ENCODE peak calls at places on chromosomes 13 and 19, in nine cellular contexts. One of them, this sample, is unnamed.

GRCh38 chr13:111503376-111503775 is 182.9 kb downstream of the TEX29 start:
- DNase-seq in HFFc6: no peak
- DNase-seq in WTC11: no peak
- DNase-seq in GM12865: no peak
- DNase-seq in fibroblast of lung: no peak
- DNase-seq in dorsolateral prefrontal cortex: no peak
- DNase-seq in thoracic aorta: no peak
- DNase-seq in left lung: no peak
- DNase-seq in transverse colon: no peak
- DNase-seq in this sample: no peak

GRCh38 chr19:33252971-33253370 is 27.3 kb upstream of the SLC7A10 start:
- DNase-seq in HFFc6: no peak
- DNase-seq in WTC11: no peak
- DNase-seq in GM12865: no peak
- DNase-seq in fibroblast of lung: no peak
- DNase-seq in dorsolateral prefrontal cortex: no peak
- DNase-seq in thoracic aorta: no peak
- DNase-seq in left lung: peak; percentile 70
- DNase-seq in transverse colon: no peak
- DNase-seq in this sample: no peak

GRCh38 chr13:31968473-31968872 is 63.1 kb upstream of the FRY start:
- DNase-seq in HFFc6: no peak
- DNase-seq in WTC11: no peak
- DNase-seq in GM12865: peak; percentile 68
- DNase-seq in fibroblast of lung: no peak
- DNase-seq in dorsolateral prefrontal cortex: no peak
- DNase-seq in thoracic aorta: no peak
- DNase-seq in left lung: peak; percentile 64
- DNase-seq in transverse colon: peak; percentile 26
- DNase-seq in this sample: no peak

GRCh38 chr13:20964904-20965303 is 62.4 kb upstream of the XPO4 start:
- DNase-seq in HFFc6: no peak
- DNase-seq in WTC11: no peak
- DNase-seq in GM12865: no peak
- DNase-seq in fibroblast of lung: no peak
- DNase-seq in dorsolateral prefrontal cortex: no peak
- DNase-seq in thoracic aorta: no peak
- DNase-seq in left lung: no peak
- DNase-seq in transverse colon: no peak
- DNase-seq in this sample: no peak

GRCh38 chr19:7917292-7918061 is 2.7 kb upstream of the SNAPC2 start:
- DNase-seq in HFFc6: peak; percentile 32
- DNase-seq in WTC11: peak; percentile 77
- DNase-seq in GM12865: peak; percentile 64
- DNase-seq in fibroblast of lung: peak; percentile 61
- DNase-seq in dorsolateral prefrontal cortex: no peak
- DNase-seq in thoracic aorta: no peak
- DNase-seq in left lung: no peak
- DNase-seq in transverse colon: peak; percentile 69
- DNase-seq in this sample: peak; percentile 61

GRCh38 chr13:98349731-98350305 is 172.7 kb upstream of the RNF113B start:
- DNase-seq in HFFc6: no peak
- DNase-seq in WTC11: peak; percentile 70
- DNase-seq in GM12865: no peak
- DNase-seq in fibroblast of lung: no peak
- DNase-seq in dorsolateral prefrontal cortex: no peak
- DNase-seq in thoracic aorta: no peak
- DNase-seq in left lung: no peak
- DNase-seq in transverse colon: peak; percentile 14
- DNase-seq in this sample: no peak

GRCh38 chr19:5707576-5708575 is 12.1 kb downstream of the LONP1 start:
- DNase-seq in HFFc6: no peak
- DNase-seq in WTC11: no peak
- DNase-seq in GM12865: no peak
- DNase-seq in fibroblast of lung: no peak
- DNase-seq in dorsolateral prefrontal cortex: no peak
- DNase-seq in thoracic aorta: no peak
- DNase-seq in left lung: no peak
- DNase-seq in transverse colon: no peak
- DNase-seq in this sample: no peak

GRCh38 chr19:7480222-7480974 is 8.4 kb downstream of the PEX11G start:
- DNase-seq in HFFc6: no peak
- DNase-seq in WTC11: no peak
- DNase-seq in GM12865: no peak
- DNase-seq in fibroblast of lung: no peak
- DNase-seq in dorsolateral prefrontal cortex: no peak
- DNase-seq in thoracic aorta: no peak
- DNase-seq in left lung: no peak
- DNase-seq in transverse colon: no peak
- DNase-seq in this sample: no peak

GRCh38 chr13:105655046-105655445 is 880.4 kb downstream of the EFNB2 start:
- DNase-seq in HFFc6: no peak
- DNase-seq in WTC11: no peak
- DNase-seq in GM12865: no peak
- DNase-seq in fibroblast of lung: peak; percentile 90
- DNase-seq in dorsolateral prefrontal cortex: no peak
- DNase-seq in thoracic aorta: no peak
- DNase-seq in left lung: no peak
- DNase-seq in transverse colon: no peak
- DNase-seq in this sample: no peak

GRCh38 chr13:105165449-105166125 is 1369.9 kb downstream of the EFNB2 start:
- DNase-seq in HFFc6: no peak
- DNase-seq in WTC11: no peak
- DNase-seq in GM12865: peak; percentile 78
- DNase-seq in fibroblast of lung: no peak
- DNase-seq in dorsolateral prefrontal cortex: no peak
- DNase-seq in thoracic aorta: no peak
- DNase-seq in left lung: peak; percentile 56
- DNase-seq in transverse colon: peak; percentile 10
- DNase-seq in this sample: no peak

GRCh38 chr19:1189419-1189818 is 15.4 kb upstream of the SBNO2 start:
- DNase-seq in HFFc6: no peak
- DNase-seq in WTC11: no peak
- DNase-seq in GM12865: peak; percentile 55
- DNase-seq in fibroblast of lung: no peak
- DNase-seq in dorsolateral prefrontal cortex: no peak
- DNase-seq in thoracic aorta: no peak
- DNase-seq in left lung: no peak
- DNase-seq in transverse colon: no peak
- DNase-seq in this sample: peak; percentile 71

GRCh38 chr13:20461481-20461859 is 64.2 kb downstream of the CRYL1 start:
- DNase-seq in HFFc6: peak; percentile 4
- DNase-seq in WTC11: no peak
- DNase-seq in GM12865: no peak
- DNase-seq in fibroblast of lung: no peak
- DNase-seq in dorsolateral prefrontal cortex: no peak
- DNase-seq in thoracic aorta: no peak
- DNase-seq in left lung: no peak
- DNase-seq in transverse colon: no peak
- DNase-seq in this sample: no peak

GRCh38 chr13:111228262-111229144 is 91.9 kb upstream of the TEX29 start:
- DNase-seq in HFFc6: no peak
- DNase-seq in WTC11: no peak
- DNase-seq in GM12865: no peak
- DNase-seq in fibroblast of lung: peak; percentile 76
- DNase-seq in dorsolateral prefrontal cortex: no peak
- DNase-seq in thoracic aorta: peak; percentile 67
- DNase-seq in left lung: no peak
- DNase-seq in transverse colon: no peak
- DNase-seq in this sample: no peak

GRCh38 chr13:58024103-58024502 is 392.6 kb downstream of the PCDH17 start:
- DNase-seq in HFFc6: no peak
- DNase-seq in WTC11: no peak
- DNase-seq in GM12865: no peak
- DNase-seq in fibroblast of lung: no peak
- DNase-seq in dorsolateral prefrontal cortex: no peak
- DNase-seq in thoracic aorta: no peak
- DNase-seq in left lung: no peak
- DNase-seq in transverse colon: no peak
- DNase-seq in this sample: no peak

GRCh38 chr19:581399-582111 is 8.1 kb upstream of the HCN2 start:
- DNase-seq in HFFc6: no peak
- DNase-seq in WTC11: no peak
- DNase-seq in GM12865: no peak
- DNase-seq in fibroblast of lung: no peak
- DNase-seq in dorsolateral prefrontal cortex: no peak
- DNase-seq in thoracic aorta: no peak
- DNase-seq in left lung: no peak
- DNase-seq in transverse colon: no peak
- DNase-seq in this sample: no peak

GRCh38 chr13:38693641-38694040 is 6.8 kb downstream of the FREM2 start:
- DNase-seq in HFFc6: no peak
- DNase-seq in WTC11: no peak
- DNase-seq in GM12865: no peak
- DNase-seq in fibroblast of lung: no peak
- DNase-seq in dorsolateral prefrontal cortex: no peak
- DNase-seq in thoracic aorta: no peak
- DNase-seq in left lung: peak; percentile 38
- DNase-seq in transverse colon: no peak
- DNase-seq in this sample: no peak

GRCh38 chr19:45584332-45585157 is at the start of gene OPA3:
- DNase-seq in HFFc6: peak; percentile 99
- DNase-seq in WTC11: peak; percentile 98
- DNase-seq in GM12865: peak; percentile 100
- DNase-seq in fibroblast of lung: peak; percentile 100
- DNase-seq in dorsolateral prefrontal cortex: peak; percentile 100
- DNase-seq in thoracic aorta: peak; percentile 99
- DNase-seq in left lung: peak; percentile 100
- DNase-seq in transverse colon: peak; percentile 100
- DNase-seq in this sample: peak; percentile 98
- TF ChIP-seq CTCF in HFFc6: peak; percentile 40
- TF ChIP-seq CTCF in WTC11: no peak
- TF ChIP-seq CTCF in GM12865: no peak
- TF ChIP-seq CTCF in fibroblast of lung: no peak
- TF ChIP-seq CTCF in dorsolateral prefrontal cortex: no peak
- TF ChIP-seq CTCF in thoracic aorta: no peak
- TF ChIP-seq CTCF in left lung: no peak
- TF ChIP-seq CTCF in transverse colon: peak; percentile 12
- TF ChIP-seq CTCF in this sample: no peak

GRCh38 chr19:28981994-28982393 is 231.0 kb downstream of the UQCRFS1 start:
- DNase-seq in HFFc6: no peak
- DNase-seq in WTC11: no peak
- DNase-seq in GM12865: no peak
- DNase-seq in fibroblast of lung: no peak
- DNase-seq in dorsolateral prefrontal cortex: no peak
- DNase-seq in thoracic aorta: no peak
- DNase-seq in left lung: no peak
- DNase-seq in transverse colon: no peak
- DNase-seq in this sample: no peak

GRCh38 chr19:28984315-28984714 is 228.6 kb downstream of the UQCRFS1 start:
- DNase-seq in HFFc6: no peak
- DNase-seq in WTC11: no peak
- DNase-seq in GM12865: no peak
- DNase-seq in fibroblast of lung: no peak
- DNase-seq in dorsolateral prefrontal cortex: no peak
- DNase-seq in thoracic aorta: no peak
- DNase-seq in left lung: no peak
- DNase-seq in transverse colon: no peak
- DNase-seq in this sample: no peak

GRCh38 chr19:28985201-28985600 is 227.8 kb downstream of the UQCRFS1 start:
- DNase-seq in HFFc6: no peak
- DNase-seq in WTC11: no peak
- DNase-seq in GM12865: no peak
- DNase-seq in fibroblast of lung: no peak
- DNase-seq in dorsolateral prefrontal cortex: no peak
- DNase-seq in thoracic aorta: no peak
- DNase-seq in left lung: no peak
- DNase-seq in transverse colon: no peak
- DNase-seq in this sample: no peak

GRCh38 chr19:28977826-28978225 is 235.1 kb downstream of the UQCRFS1 start:
- DNase-seq in HFFc6: no peak
- DNase-seq in WTC11: peak; percentile 36
- DNase-seq in GM12865: no peak
- DNase-seq in fibroblast of lung: no peak
- DNase-seq in dorsolateral prefrontal cortex: no peak
- DNase-seq in thoracic aorta: no peak
- DNase-seq in left lung: no peak
- DNase-seq in transverse colon: no peak
- DNase-seq in this sample: no peak

GRCh38 chr19:28980236-28980868 is 232.6 kb downstream of the UQCRFS1 start:
- DNase-seq in HFFc6: peak; percentile 71
- DNase-seq in WTC11: peak; percentile 49
- DNase-seq in GM12865: no peak
- DNase-seq in fibroblast of lung: no peak
- DNase-seq in dorsolateral prefrontal cortex: no peak
- DNase-seq in thoracic aorta: no peak
- DNase-seq in left lung: no peak
- DNase-seq in transverse colon: no peak
- DNase-seq in this sample: no peak
- TF ChIP-seq CTCF in HFFc6: peak; percentile 79
- TF ChIP-seq CTCF in WTC11: no peak
- TF ChIP-seq CTCF in GM12865: no peak
- TF ChIP-seq CTCF in fibroblast of lung: peak; percentile 71
- TF ChIP-seq CTCF in dorsolateral prefrontal cortex: no peak
- TF ChIP-seq CTCF in thoracic aorta: no peak
- TF ChIP-seq CTCF in left lung: no peak
- TF ChIP-seq CTCF in transverse colon: no peak
- TF ChIP-seq CTCF in this sample: no peak

GRCh38 chr13:91381371-91381770 is 17.1 kb upstream of the GPC5 start:
- DNase-seq in HFFc6: no peak
- DNase-seq in WTC11: no peak
- DNase-seq in GM12865: peak; percentile 51
- DNase-seq in fibroblast of lung: peak; percentile 69
- DNase-seq in dorsolateral prefrontal cortex: no peak
- DNase-seq in thoracic aorta: no peak
- DNase-seq in left lung: no peak
- DNase-seq in transverse colon: no peak
- DNase-seq in this sample: no peak
- TF ChIP-seq CTCF in HFFc6: peak; percentile 38
- TF ChIP-seq CTCF in WTC11: no peak
- TF ChIP-seq CTCF in GM12865: peak; percentile 14
- TF ChIP-seq CTCF in fibroblast of lung: peak; percentile 4
- TF ChIP-seq CTCF in dorsolateral prefrontal cortex: peak; percentile 67
- TF ChIP-seq CTCF in thoracic aorta: no peak
- TF ChIP-seq CTCF in left lung: peak; percentile 30
- TF ChIP-seq CTCF in transverse colon: no peak
- TF ChIP-seq CTCF in this sample: no peak

GRCh38 chr19:13521066-13521465 is 14.8 kb upstream of the CACNA1A start:
- DNase-seq in HFFc6: no peak
- DNase-seq in WTC11: no peak
- DNase-seq in GM12865: no peak
- DNase-seq in fibroblast of lung: no peak
- DNase-seq in dorsolateral prefrontal cortex: no peak
- DNase-seq in thoracic aorta: no peak
- DNase-seq in left lung: no peak
- DNase-seq in transverse colon: no peak
- DNase-seq in this sample: no peak
- TF ChIP-seq CTCF in HFFc6: peak; percentile 16
- TF ChIP-seq CTCF in WTC11: no peak
- TF ChIP-seq CTCF in GM12865: no peak
- TF ChIP-seq CTCF in fibroblast of lung: no peak
- TF ChIP-seq CTCF in dorsolateral prefrontal cortex: no peak
- TF ChIP-seq CTCF in thoracic aorta: no peak
- TF ChIP-seq CTCF in left lung: no peak
- TF ChIP-seq CTCF in transverse colon: no peak
- TF ChIP-seq CTCF in this sample: no peak

This sample was measured in natural killer cell.